ENCODE peak calls at places on chromosomes 3 and 15, in ten cellular contexts. D is IMR-90, L is fibroblast of lung, W is body of pancreas, Z is uterus, C is psoas muscle, S is tibial artery, F is pancreas, V is thyroid gland, A is neural progenitor cell. G is an unnamed sample.

GRCh38 chr3:133283958-133284807 is 115.7 kb upstream of the BFSP2 start:
- DNase-seq in D (peak; percentile 36), L (no peak), W (no peak), Z (no peak), C (no peak), S (no peak), F (no peak), V (no peak), A (peak; percentile 59), G (no peak)

GRCh38 chr15:75694241-75695182 is 18.1 kb downstream of the CSPG4 start:
- DNase-seq in D (peak; percentile 99), L (peak; percentile 98), W (peak; percentile 76), Z (peak; percentile 90), C (peak; percentile 83), S (peak; percentile 87), F (peak; percentile 81), V (peak; percentile 30), A (peak; percentile 79), G (peak; percentile 91)

GRCh38 chr3:139520028-139520737 is 19.4 kb downstream of the RBP1 start:
- DNase-seq in D (peak; percentile 38), L (peak; percentile 64), W (no peak), Z (no peak), C (no peak), S (no peak), F (no peak), V (no peak), A (no peak), G (no peak)

GRCh38 chr15:37824717-37825382 is 109.6 kb upstream of the TMCO5A start:
- DNase-seq in D (peak; percentile 98), L (peak; percentile 91), W (no peak), Z (no peak), C (peak; percentile 10), S (no peak), F (no peak), V (no peak), A (no peak), G (peak; percentile 57)

GRCh38 chr3:146468234-146468931 is 978 bp downstream of the PLSCR2 start:
- DNase-seq in D (peak; percentile 10), L (peak; percentile 91), W (peak; percentile 8), Z (no peak), C (no peak), S (no peak), F (no peak), V (peak; percentile 18), A (no peak), G (no peak)

GRCh38 chr15:45027220-45027619 is 4.2 kb downstream of the SORD start:
- DNase-seq in D (no peak), L (no peak), W (no peak), Z (no peak), C (no peak), S (no peak), F (no peak), V (no peak), A (no peak), G (peak; percentile 17)

GRCh38 chr3:128487813-128488635 is 5.0 kb downstream of the GATA2 start:
- DNase-seq in D (peak; percentile 87), L (peak; percentile 64), W (peak; percentile 89), Z (peak; percentile 97), C (peak; percentile 84), S (peak; percentile 76), F (peak; percentile 87), V (peak; percentile 72), A (peak; percentile 96), G (peak; percentile 95)

GRCh38 chr15:88543065-88543776 is 3.3 kb downstream of the DET1 start:
- DNase-seq in D (peak; percentile 37), L (no peak), W (no peak), Z (no peak), C (no peak), S (no peak), F (no peak), V (no peak), A (no peak), G (no peak)

GRCh38 chr3:168197162-168197561 is 101.4 kb upstream of the GOLIM4 start:
- DNase-seq in D (peak; percentile 2), L (peak; percentile 9), W (no peak), Z (no peak), C (no peak), S (no peak), F (no peak), V (no peak), A (no peak), G (no peak)

GRCh38 chr3:47782538-47783308 is 1.0 kb upstream of the SMARCC1 start:
- DNase-seq in D (no peak), L (no peak), W (no peak), Z (no peak), C (no peak), S (no peak), F (no peak), V (no peak), A (no peak), G (no peak)

GRCh38 chr3:128919988-128920387 is 40.6 kb downstream of the ACAD9 start:
- DNase-seq in D (no peak), L (no peak), W (no peak), Z (no peak), C (no peak), S (no peak), F (no peak), V (no peak), A (no peak), G (no peak)

GRCh38 chr3:108524547-108524946 is 14.2 kb upstream of the MYH15 start:
- DNase-seq in D (peak; percentile 10), L (peak; percentile 44), W (no peak), Z (no peak), C (no peak), S (no peak), F (no peak), V (no peak), A (peak; percentile 17), G (no peak)

GRCh38 chr3:192916455-192917257 is 1.0 kb downstream of the MB21D2 start:
- DNase-seq in D (peak; percentile 73), L (peak; percentile 66), W (peak; percentile 44), Z (peak; percentile 50), C (peak; percentile 78), S (peak; percentile 69), F (peak; percentile 56), V (peak; percentile 87), A (peak; percentile 74), G (peak; percentile 65)

GRCh38 chr15:66959066-66959465 is 106.3 kb upstream of the SMAD3 start:
- DNase-seq in D (no peak), L (no peak), W (no peak), Z (no peak), C (no peak), S (no peak), F (no peak), V (no peak), A (no peak), G (no peak)

GRCh38 chr15:100187677-100188076 is 154.1 kb downstream of the ADAMTS17 start:
- DNase-seq in D (no peak), L (no peak), W (no peak), Z (no peak), C (no peak), S (peak; percentile 7), F (no peak), V (no peak), A (no peak), G (no peak)

GRCh38 chr15:43215961-43216360 is 4.9 kb downstream of the EPB42 start:
- DNase-seq in D (peak; percentile 54), L (no peak), W (no peak), Z (no peak), C (no peak), S (no peak), F (no peak), V (no peak), A (no peak), G (no peak)

GRCh38 chr3:98172621-98173020 is 6.1 kb downstream of the OR5H15 start:
- DNase-seq in D (no peak), L (no peak), W (no peak), Z (no peak), C (no peak), S (no peak), F (no peak), V (no peak), A (no peak), G (peak; percentile 38)

GRCh38 chr15:60328852-60329443 is 68.8 kb downstream of the ANXA2 start:
- DNase-seq in D (peak; percentile 37), L (peak; percentile 53), W (no peak), Z (no peak), C (no peak), S (no peak), F (no peak), V (no peak), A (peak; percentile 41), G (peak; percentile 50)

GRCh38 chr3:5317572-5317971 is 130.1 kb downstream of the EDEM1 start:
- DNase-seq in D (peak; percentile 40), L (no peak), W (no peak), Z (no peak), C (no peak), S (no peak), F (no peak), V (no peak), A (no peak), G (peak; percentile 19)

GRCh38 chr15:92818658-92819311 is 81.3 kb upstream of the CHD2 start:
- DNase-seq in D (no peak), L (no peak), W (no peak), Z (no peak), C (no peak), S (no peak), F (no peak), V (no peak), A (no peak), G (peak; percentile 65)
- H3K4me1 ChIP-seq in D (peaks cover 13% of the 10 kb centered on the region), L (peaks cover 2% of the 10 kb centered on the region), W (peaks cover 39% of the 10 kb centered on the region), Z (no peaks in the 10 kb centered on the region), C (peaks cover 12% of the 10 kb centered on the region), S (peaks cover 22% of the 10 kb centered on the region), F (peaks cover 37% of the 10 kb centered on the region), V (peaks cover 17% of the 10 kb centered on the region), A (peaks cover 58% of the 10 kb centered on the region), G (peaks cover 9% of the 10 kb centered on the region)

GRCh38 chr15:70703483-70703882 is 59.9 kb downstream of the UACA start:
- DNase-seq in D (no peak), L (no peak), W (no peak), Z (no peak), C (no peak), S (no peak), F (no peak), V (no peak), A (peak; percentile 30), G (peak; percentile 34)
- H3K27ac ChIP-seq in D (peak overlapping the region; percentile 19), L (peak overlapping the region; percentile 51), W (no peak overlapping the region), Z (peak overlapping the region; percentile 80), C (peak overlapping the region; percentile 85), S (peak overlapping the region; percentile 72), F (peak overlapping the region; percentile 12), V (peak overlapping the region; percentile 7), A (no peak overlapping the region), G (peak overlapping the region; percentile 83)

GRCh38 chr3:50633233-50633795 is 16.4 kb downstream of the MAPKAPK3 start:
- DNase-seq in D (no peak), L (no peak), W (no peak), Z (no peak), C (no peak), S (no peak), F (no peak), V (no peak), A (no peak), G (no peak)
- H3K27me3 ChIP-seq in D (no peaks in the 10 kb centered on the region), L (no peaks in the 10 kb centered on the region), W (no peaks in the 10 kb centered on the region), Z (no peaks in the 10 kb centered on the region), C (no peaks in the 10 kb centered on the region), S (no peaks in the 10 kb centered on the region), F (no peaks in the 10 kb centered on the region), V (no peaks in the 10 kb centered on the region), A (no peaks in the 10 kb centered on the region), G (no peaks in the 10 kb centered on the region)

DNA sequence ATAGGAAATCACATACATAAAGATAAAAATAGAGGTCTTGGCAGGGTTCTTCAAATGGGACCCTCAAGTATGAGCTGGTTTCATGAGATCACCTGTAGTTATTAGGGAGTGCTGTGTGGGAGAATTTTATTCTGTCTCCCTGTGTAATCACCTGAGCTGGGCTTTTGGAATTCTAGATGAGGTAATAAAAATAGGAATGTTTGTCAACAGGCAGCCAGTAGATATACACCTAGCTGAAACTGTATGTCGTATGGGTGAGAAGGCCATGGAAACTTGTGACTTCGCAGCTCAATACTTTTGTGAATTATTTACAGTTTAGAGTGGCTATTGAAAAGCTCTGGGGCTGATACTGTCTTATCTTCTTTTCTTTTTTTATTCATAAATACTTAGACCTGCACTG is 40.5 kb upstream of the PLCL2 start:
- DNase-seq in D (no peak), L (no peak), W (no peak), Z (no peak), C (no peak), S (no peak), F (no peak), V (no peak), A (no peak), G (no peak)
- H3K4me1 ChIP-seq in D (no peaks in the 10 kb centered on the region), L (no peaks in the 10 kb centered on the region), W (peaks cover 48% of the 10 kb centered on the region), Z (no peaks in the 10 kb centered on the region), C (peaks cover 64% of the 10 kb centered on the region), S (no peaks in the 10 kb centered on the region), F (peaks cover 8% of the 10 kb centered on the region), V (peaks cover 11% of the 10 kb centered on the region), A (peaks cover 16% of the 10 kb centered on the region), G (no peaks in the 10 kb centered on the region)